ENCODE peak calls at places on chromosomes 12 and 14, in four cellular contexts. O is HCT116, G is transverse colon, K is stomach. C is an unnamed sample.

GRCh38 chr14:20413785-20414117 is 450 bp upstream of the TEP1 start:
- DNase-seq in O (no peak), G (peak), K (no peak), C (no peak)

GRCh38 chr14:21149641-21150367 is 6.1 kb downstream of the OR5AU1 start:
- DNase-seq in O (no peak), G (no peak), K (no peak), C (no peak)

GRCh38 chr12:22656835-22657234 is 31.9 kb downstream of the ETNK1 start:
- DNase-seq in O (no peak), G (no peak), K (no peak), C (no peak)

GRCh38 chr12:20778969-20779368 is 31.5 kb upstream of the SLCO1B3 start:
- DNase-seq in O (no peak), G (no peak), K (peak), C (no peak)

GRCh38 chr12:124762791-124763593 is 100.7 kb downstream of the SCARB1 start:
- DNase-seq in O (no peak), G (no peak), K (no peak), C (no peak)

GRCh38 chr14:32724864-32725550 is 213.7 kb upstream of the NPAS3 start:
- DNase-seq in O (no peak), G (no peak), K (no peak), C (no peak)

GRCh38 chr12:105927553-105927952 is 211.2 kb downstream of the NUAK1 start:
- DNase-seq in O (no peak), G (no peak), K (no peak), C (no peak)

GRCh38 chr14:64200170-64200569 is 94.0 kb downstream of the ESR2 start:
- DNase-seq in O (no peak), G (no peak), K (no peak), C (no peak)

GRCh38 chr12:76519538-76519937 is 40.0 kb downstream of the OSBPL8 start:
- DNase-seq in O (no peak), G (no peak), K (no peak), C (no peak)

GRCh38 chr12:68368332-68368731 is 36.2 kb upstream of the MDM1 start:
- DNase-seq in O (no peak), G (no peak), K (no peak), C (no peak)

GRCh38 chr12:1806301-1807106 is 13.9 kb upstream of the LRTM2 start:
- DNase-seq in O (no peak), G (no peak), K (peak), C (no peak)

GRCh38 chr12:42278116-42278485 is 40.1 kb upstream of the YAF2 start:
- DNase-seq in O (no peak), G (no peak), K (no peak), C (no peak)

GRCh38 chr14:69152181-69152943 is 557 bp downstream of the DCAF5 start:
- DNase-seq in O (no peak), G (peak), K (no peak), C (no peak)

GRCh38 chr14:93970589-93970966 is 5.8 kb downstream of the ASB2 start:
- DNase-seq in O (peak), G (peak), K (peak), C (no peak)

GRCh38 chr14:49895480-49895879 is 2.6 kb downstream of the ARF6 start:
- DNase-seq in O (no peak), G (no peak), K (no peak), C (no peak)

GRCh38 chr14:86714575-86714974 is 1184.6 kb downstream of the FLRT2 start:
- DNase-seq in O (no peak), G (no peak), K (no peak), C (no peak)

GRCh38 chr14:88554458-88555286 is at the start of gene PTPN21:
- DNase-seq in O (no peak), G (peak), K (peak), C (no peak)

GRCh38 chr14:95222151-95222631 is 64.9 kb upstream of the DICER1 start:
- DNase-seq in O (no peak), G (no peak), K (no peak), C (no peak)

GRCh38 chr12:104374806-104375205 is 71.3 kb downstream of the EID3 start:
- DNase-seq in O (no peak), G (no peak), K (no peak), C (no peak)

GRCh38 chr14:91888641-91889476 is 21.5 kb upstream of the TC2N start:
- DNase-seq in O (no peak), G (no peak), K (no peak), C (no peak)

GRCh38 chr14:102316048-102316745 is 3.3 kb upstream of the ZNF839 start:
- DNase-seq in O (no peak), G (peak), K (no peak), C (no peak)

DNA sequence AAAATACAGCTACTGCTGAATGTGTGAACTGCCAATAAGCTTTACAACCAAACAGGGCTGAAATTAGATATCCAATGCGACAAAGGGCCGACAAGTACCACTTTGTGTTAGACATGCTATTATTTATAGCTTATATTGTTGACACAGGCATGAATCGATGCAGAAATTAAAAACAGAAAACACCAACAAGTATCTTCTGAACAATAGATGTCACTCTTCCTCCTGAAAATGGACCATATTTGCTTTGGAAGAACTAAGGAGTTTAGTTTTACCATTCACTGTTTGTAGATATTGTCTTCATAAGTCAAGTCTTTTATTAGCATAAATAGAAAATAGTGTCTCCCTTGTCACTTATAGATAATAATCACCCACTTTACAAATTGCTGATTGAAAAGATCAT is 86.5 kb downstream of the LRIG3 start:
- DNase-seq in O (no peak), G (no peak), K (no peak), C (no peak)
- TF ChIP-seq CTCF in O (no peak), G (no peak), K (no peak), C (no peak)

DNA sequence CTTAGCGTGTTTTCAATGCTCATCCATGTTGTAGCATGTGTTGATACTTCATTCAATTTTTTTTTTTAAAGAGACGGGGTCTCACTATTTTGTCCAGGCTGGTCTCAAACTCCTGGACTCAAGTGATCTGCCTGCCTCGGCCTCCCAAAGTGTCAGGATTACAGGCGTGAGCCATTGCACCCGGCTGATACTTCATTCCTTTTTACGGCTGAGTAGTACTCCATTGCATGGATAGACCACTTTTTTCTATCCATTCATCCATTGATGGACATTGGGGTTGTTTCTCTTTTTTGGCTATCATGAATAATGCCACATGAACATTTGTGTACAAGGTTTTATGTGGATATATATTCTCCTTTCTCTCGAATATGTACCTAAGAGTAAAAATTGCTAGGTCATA is 1.2 kb downstream of the P2RX7 start:
- DNase-seq in O (no peak), G (no peak), K (no peak), C (no peak)
- H3K4me3 ChIP-seq in O (no peak), G (peak), K (peak), C (no peak)

DNA sequence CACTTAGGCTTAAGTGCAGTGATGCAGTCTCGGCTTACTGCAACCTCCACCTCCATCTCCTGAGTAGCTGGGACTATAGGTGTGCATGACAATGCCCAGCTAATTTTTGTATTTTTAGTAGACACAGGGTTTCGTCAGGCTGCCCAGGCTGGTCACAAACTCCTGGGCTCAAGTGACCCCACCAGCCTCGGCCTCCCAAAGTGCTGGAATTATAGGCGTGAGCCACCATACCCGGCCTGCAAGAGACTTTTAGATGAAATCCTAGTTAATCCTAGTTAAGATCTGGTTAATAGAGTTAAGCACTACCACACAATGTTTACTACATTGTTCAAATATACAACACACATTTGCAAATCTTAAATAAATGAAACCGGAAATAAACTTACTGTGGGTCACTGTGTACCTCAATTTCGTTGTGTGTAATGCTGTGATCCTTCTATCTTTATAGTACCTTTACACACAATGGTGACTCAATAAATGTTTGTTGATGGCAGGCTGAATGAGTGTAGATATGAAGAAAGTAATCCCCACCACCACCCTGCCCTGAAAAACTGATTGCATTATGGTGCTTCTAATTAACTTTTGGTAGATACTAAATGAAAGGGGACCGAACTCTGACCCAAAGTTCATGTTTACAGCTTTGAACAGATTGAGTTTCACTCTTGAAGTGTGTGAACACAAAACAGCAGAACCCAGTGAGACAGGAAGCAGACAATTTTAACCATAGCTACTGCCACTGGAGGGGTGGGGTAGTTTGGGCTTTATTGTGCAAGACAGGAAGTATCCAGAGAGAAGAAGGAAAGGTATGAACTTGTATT is 196.7 kb upstream of the AMIGO2 start:
- DNase-seq in O (no peak), G (peak), K (no peak), C (no peak)
- H3K27ac ChIP-seq in O (no peak), G (peak), K (peak), C (no peak)

GRCh38 chr14:103695331-103696026 is 19.8 kb downstream of the XRCC3 start:
- DNase-seq in O (no peak), G (no peak), K (no peak), C (no peak)

GRCh38 chr14:103692871-103693270 is 22.4 kb downstream of the XRCC3 start:
- DNase-seq in O (no peak), G (peak), K (no peak), C (no peak)

GRCh38 chr14:103696027-103696402 is 19.2 kb downstream of the XRCC3 start:
- DNase-seq in O (no peak), G (no peak), K (no peak), C (no peak)

GRCh38 chr14:103693514-103693913 is 21.7 kb downstream of the XRCC3 start:
- DNase-seq in O (no peak), G (peak), K (peak), C (no peak)

GRCh38 chr14:103694572-103695026 is 20.7 kb downstream of the XRCC3 start:
- DNase-seq in O (no peak), G (no peak), K (no peak), C (no peak)
- TF ChIP-seq CTCF in O (peak), G (no peak), K (no peak), C (no peak)

GRCh38 chr14:56118611-56119181 is 485 bp downstream of the PELI2 start:
- DNase-seq in O (no peak), G (peak), K (peak), C (no peak)
- H3K4me3 ChIP-seq in O (peak), G (peak), K (peak), C (peak)

C was measured in AG04450.